ENCODE peak calls at places on chromosome 4, in four cellular contexts. One of them, this sample, is unnamed.

GRCh38 chr4:2424581-2424980 is 5.8 kb downstream of the CFAP99 start:
- DNase-seq in erythroblast: no peak
- DNase-seq in stimulated activated CD4-positive, alpha-beta T cell treated with anti-CD3 and anti-CD28 coated beads, Interleukin-1b, Interleukin-23, amount 100 ng/mL, for 4 hours: no peak
- DNase-seq in frontal cortex: no peak
- DNase-seq in this sample: no peak

GRCh38 chr4:602559-602942 is 22.8 kb upstream of the PDE6B start:
- DNase-seq in erythroblast: peak
- DNase-seq in stimulated activated CD4-positive, alpha-beta T cell treated with anti-CD3 and anti-CD28 coated beads, Interleukin-1b, Interleukin-23, amount 100 ng/mL, for 4 hours: peak
- DNase-seq in frontal cortex: no peak
- DNase-seq in this sample: peak

GRCh38 chr4:70927502-70928139 is 25.5 kb downstream of the MOB1B start:
- DNase-seq in erythroblast: peak
- DNase-seq in stimulated activated CD4-positive, alpha-beta T cell treated with anti-CD3 and anti-CD28 coated beads, Interleukin-1b, Interleukin-23, amount 100 ng/mL, for 4 hours: no peak
- DNase-seq in frontal cortex: no peak
- DNase-seq in this sample: no peak

GRCh38 chr4:150769235-150769634 is 187.3 kb downstream of the MAB21L2 start:
- DNase-seq in erythroblast: peak
- DNase-seq in stimulated activated CD4-positive, alpha-beta T cell treated with anti-CD3 and anti-CD28 coated beads, Interleukin-1b, Interleukin-23, amount 100 ng/mL, for 4 hours: no peak
- DNase-seq in frontal cortex: no peak
- DNase-seq in this sample: peak

GRCh38 chr4:168177546-168178149 is 85.3 kb downstream of the ANXA10 start:
- DNase-seq in erythroblast: no peak
- DNase-seq in stimulated activated CD4-positive, alpha-beta T cell treated with anti-CD3 and anti-CD28 coated beads, Interleukin-1b, Interleukin-23, amount 100 ng/mL, for 4 hours: no peak
- DNase-seq in frontal cortex: no peak
- DNase-seq in this sample: no peak

GRCh38 chr4:135120190-135120589 is 918.6 kb upstream of the PABPC4L start:
- DNase-seq in erythroblast: no peak
- DNase-seq in stimulated activated CD4-positive, alpha-beta T cell treated with anti-CD3 and anti-CD28 coated beads, Interleukin-1b, Interleukin-23, amount 100 ng/mL, for 4 hours: no peak
- DNase-seq in frontal cortex: no peak
- DNase-seq in this sample: no peak

GRCh38 chr4:25857851-25858400 is 4.9 kb downstream of the SEL1L3 start:
- DNase-seq in erythroblast: no peak
- DNase-seq in stimulated activated CD4-positive, alpha-beta T cell treated with anti-CD3 and anti-CD28 coated beads, Interleukin-1b, Interleukin-23, amount 100 ng/mL, for 4 hours: no peak
- DNase-seq in frontal cortex: no peak
- DNase-seq in this sample: no peak

GRCh38 chr4:108166441-108167315 is 2.1 kb downstream of the LEF1 start:
- DNase-seq in erythroblast: peak
- DNase-seq in stimulated activated CD4-positive, alpha-beta T cell treated with anti-CD3 and anti-CD28 coated beads, Interleukin-1b, Interleukin-23, amount 100 ng/mL, for 4 hours: peak
- DNase-seq in frontal cortex: no peak
- DNase-seq in this sample: peak

GRCh38 chr4:151987606-151988005 is 226.8 kb upstream of the GATB start:
- DNase-seq in erythroblast: no peak
- DNase-seq in stimulated activated CD4-positive, alpha-beta T cell treated with anti-CD3 and anti-CD28 coated beads, Interleukin-1b, Interleukin-23, amount 100 ng/mL, for 4 hours: no peak
- DNase-seq in frontal cortex: no peak
- DNase-seq in this sample: no peak

GRCh38 chr4:124711469-124712416 is 789 bp downstream of the ANKRD50 start:
- DNase-seq in erythroblast: peak
- DNase-seq in stimulated activated CD4-positive, alpha-beta T cell treated with anti-CD3 and anti-CD28 coated beads, Interleukin-1b, Interleukin-23, amount 100 ng/mL, for 4 hours: peak
- DNase-seq in frontal cortex: peak
- DNase-seq in this sample: peak

GRCh38 chr4:82890602-82890912 is 396 bp downstream of the SEC31A start:
- DNase-seq in erythroblast: peak
- DNase-seq in stimulated activated CD4-positive, alpha-beta T cell treated with anti-CD3 and anti-CD28 coated beads, Interleukin-1b, Interleukin-23, amount 100 ng/mL, for 4 hours: no peak
- DNase-seq in frontal cortex: no peak
- DNase-seq in this sample: no peak

GRCh38 chr4:166284221-166284620 is 411.2 kb downstream of the TLL1 start:
- DNase-seq in erythroblast: no peak
- DNase-seq in stimulated activated CD4-positive, alpha-beta T cell treated with anti-CD3 and anti-CD28 coated beads, Interleukin-1b, Interleukin-23, amount 100 ng/mL, for 4 hours: no peak
- DNase-seq in frontal cortex: no peak
- DNase-seq in this sample: no peak

GRCh38 chr4:41258783-41259182 is 2.1 kb downstream of the UCHL1 start:
- DNase-seq in erythroblast: peak
- DNase-seq in stimulated activated CD4-positive, alpha-beta T cell treated with anti-CD3 and anti-CD28 coated beads, Interleukin-1b, Interleukin-23, amount 100 ng/mL, for 4 hours: no peak
- DNase-seq in frontal cortex: peak
- DNase-seq in this sample: peak

GRCh38 chr4:78661923-78662521 is 110.5 kb downstream of the ANXA3 start:
- DNase-seq in erythroblast: no peak
- DNase-seq in stimulated activated CD4-positive, alpha-beta T cell treated with anti-CD3 and anti-CD28 coated beads, Interleukin-1b, Interleukin-23, amount 100 ng/mL, for 4 hours: no peak
- DNase-seq in frontal cortex: no peak
- DNase-seq in this sample: no peak

GRCh38 chr4:56134272-56134671 is 185.5 kb downstream of the CEP135 start:
- DNase-seq in erythroblast: peak
- DNase-seq in stimulated activated CD4-positive, alpha-beta T cell treated with anti-CD3 and anti-CD28 coated beads, Interleukin-1b, Interleukin-23, amount 100 ng/mL, for 4 hours: no peak
- DNase-seq in frontal cortex: no peak
- DNase-seq in this sample: peak

This sample was measured in OCI-M1.